ENCODE peak calls at places on chromosomes 2 and 18, in eight cellular contexts. K is GM12878, N is spleen, Q is A549, C is transverse colon, W is IMR-90, Z is heart left ventricle, A is esophagus squamous epithelium. F is an unnamed sample.

GRCh38 chr2:11056614-11057013 is 98.7 kb upstream of the SLC66A3 start:
- DNase-seq in Q (no peak), W (peak), K (no peak), C (no peak), N (no peak), Z (no peak), A (no peak), F (no peak)

GRCh38 chr2:172829229-172829628 is 93.6 kb downstream of the RAPGEF4 start:
- DNase-seq in Z (no peak), K (no peak), N (no peak), C (no peak), W (peak), A (no peak), Q (peak), F (no peak)

GRCh38 chr2:239298126-239298804 is 102.6 kb downstream of the HDAC4 start:
- DNase-seq in C (peak), Q (no peak), Z (peak), A (no peak), K (no peak), W (peak), N (peak), F (no peak)

GRCh38 chr2:51213826-51214225 is 181.9 kb upstream of the NRXN1 start:
- DNase-seq in Z (no peak), N (no peak), C (no peak), K (no peak), A (no peak), Q (no peak), W (peak), F (no peak)

GRCh38 chr2:34365937-34366336 is 766.8 kb upstream of the FAM98A start:
- DNase-seq in N (no peak), C (no peak), W (no peak), A (no peak), K (no peak), Z (no peak), Q (no peak), F (no peak)

GRCh38 chr18:55488473-55488872 is 99.5 kb downstream of the TCF4 start:
- DNase-seq in A (no peak), Z (no peak), N (no peak), C (no peak), K (no peak), W (peak), Q (no peak), F (no peak)

GRCh38 chr2:230872151-230872967 is 7.6 kb downstream of the ITM2C start:
- DNase-seq in W (no peak), Q (no peak), Z (no peak), N (peak), C (no peak), K (no peak), A (no peak), F (no peak)

GRCh38 chr2:39991298-39991697 is 212.2 kb upstream of the THUMPD2 start:
- DNase-seq in N (no peak), C (no peak), Z (no peak), W (peak), Q (no peak), K (no peak), A (no peak), F (no peak)

GRCh38 chr2:10333247-10333613 is 30.5 kb downstream of the HPCAL1 start:
- DNase-seq in A (no peak), N (no peak), K (no peak), C (no peak), Q (no peak), W (no peak), Z (no peak), F (no peak)

GRCh38 chr2:138373993-138374408 is 127.6 kb upstream of the SPOPL start:
- DNase-seq in C (no peak), N (no peak), Q (peak), A (no peak), W (peak), K (peak), Z (no peak), F (peak)

GRCh38 chr18:3245853-3246635 is 1.6 kb upstream of the MYL12A start:
- DNase-seq in C (peak), W (peak), N (peak), Z (peak), A (peak), Q (peak), K (no peak), F (peak)

GRCh38 chr18:3247243-3248061 is at the start of gene MYL12A:
- DNase-seq in K (peak), N (peak), A (peak), Q (peak), Z (peak), C (peak), W (peak), F (peak)

GRCh38 chr18:3248670-3249359 is 1.2 kb downstream of the MYL12A start:
- DNase-seq in N (no peak), W (peak), A (no peak), Q (peak), C (peak), Z (no peak), K (no peak), F (no peak)

GRCh38 chr18:3246636-3247242 is 862 bp upstream of the MYL12A start:
- DNase-seq in W (no peak), Z (peak), K (no peak), A (no peak), N (peak), C (peak), Q (no peak), F (no peak)

DNA sequence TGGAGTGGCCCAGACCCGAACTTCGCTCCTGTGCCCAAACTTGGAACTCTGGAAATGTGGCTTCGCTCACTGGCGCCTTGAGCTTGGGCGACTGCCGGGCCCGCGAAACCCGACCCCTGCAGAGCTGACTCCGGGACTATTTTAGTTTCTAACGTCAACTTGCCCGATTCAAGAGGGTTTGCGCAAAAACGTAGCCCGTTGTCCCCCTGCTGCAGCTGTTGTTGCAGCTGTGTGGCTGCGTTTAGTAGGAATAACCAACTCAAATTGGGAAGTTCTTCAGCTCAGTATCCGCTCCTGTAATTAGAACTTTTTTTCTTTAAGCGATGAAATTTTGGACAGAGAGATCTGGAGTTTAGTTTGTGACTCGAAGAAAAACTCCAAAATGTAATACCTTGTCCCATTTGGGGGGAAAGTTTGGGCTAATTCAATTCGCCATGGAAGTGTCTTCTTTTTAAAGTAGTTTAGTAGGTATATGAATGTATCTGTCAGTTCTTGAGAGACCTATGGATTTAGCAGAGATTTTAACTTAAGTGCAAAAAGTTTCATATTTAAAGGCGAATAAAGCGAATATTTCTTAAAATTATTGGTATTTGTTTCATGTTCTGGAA is 565 bp downstream of the MYL12A start:
- DNase-seq in Z (no peak), C (peak), A (no peak), N (no peak), K (no peak), Q (no peak), W (peak), F (no peak)
- TF ChIP-seq POLR2A in Z (no peak), C (no peak), A (no peak), N (no peak), K (no peak), Q (no peak), W (no peak), F (no peak)

GRCh38 chr2:65842104-65842503 is 409.7 kb upstream of the SPRED2 start:
- DNase-seq in W (no peak), A (no peak), Z (no peak), C (no peak), N (no peak), K (no peak), Q (no peak), F (no peak)

GRCh38 chr2:65846984-65847383 is 414.6 kb upstream of the SPRED2 start:
- DNase-seq in Q (no peak), Z (peak), K (no peak), W (no peak), C (no peak), A (no peak), N (no peak), F (no peak)

GRCh38 chr2:65850695-65851094 is 418.3 kb upstream of the SPRED2 start:
- DNase-seq in A (no peak), C (no peak), W (no peak), K (no peak), N (no peak), Q (no peak), Z (no peak), F (no peak)

DNA sequence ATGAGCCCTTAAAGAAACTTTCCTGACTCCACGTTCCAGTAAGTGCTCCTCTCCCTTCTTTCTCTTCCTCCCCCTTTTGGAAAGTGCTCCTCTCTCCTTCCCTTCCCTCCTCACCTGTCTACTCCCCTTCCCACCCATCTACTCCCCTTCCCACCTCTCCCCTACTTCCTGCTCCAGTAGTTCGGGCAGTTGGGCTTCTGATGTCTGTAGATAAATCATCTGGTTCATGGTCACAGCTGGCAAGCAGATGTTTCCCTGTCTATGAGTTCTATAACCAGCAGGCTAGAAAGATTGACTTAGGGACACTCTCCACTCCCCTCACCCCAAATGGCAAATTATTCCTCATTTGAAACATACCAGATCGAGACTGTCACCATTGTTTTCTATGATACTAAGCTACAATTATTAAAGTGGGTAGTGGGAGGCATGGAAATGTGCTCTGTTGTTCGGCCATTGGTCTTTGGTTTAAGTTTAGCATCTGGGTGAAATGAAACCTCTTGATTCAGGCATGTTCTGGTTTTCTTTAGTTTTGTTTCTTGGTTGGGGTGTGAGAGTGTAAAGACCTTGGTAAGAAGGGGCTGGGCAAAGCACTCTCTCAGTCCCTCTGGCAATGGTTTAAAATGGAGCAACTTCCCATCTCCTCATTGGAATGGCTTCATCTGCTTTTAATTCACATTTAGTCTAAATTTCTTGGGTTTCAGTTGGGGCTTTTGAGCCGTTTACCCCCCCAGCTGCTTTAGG is 413.2 kb upstream of the SPRED2 start:
- DNase-seq in Z (no peak), N (no peak), A (no peak), K (no peak), Q (no peak), C (no peak), W (no peak), F (no peak)
- TF ChIP-seq POLR2A in Z (no peak), N (no peak), A (no peak), K (no peak), Q (no peak), C (no peak), W (no peak), F (no peak)

DNA sequence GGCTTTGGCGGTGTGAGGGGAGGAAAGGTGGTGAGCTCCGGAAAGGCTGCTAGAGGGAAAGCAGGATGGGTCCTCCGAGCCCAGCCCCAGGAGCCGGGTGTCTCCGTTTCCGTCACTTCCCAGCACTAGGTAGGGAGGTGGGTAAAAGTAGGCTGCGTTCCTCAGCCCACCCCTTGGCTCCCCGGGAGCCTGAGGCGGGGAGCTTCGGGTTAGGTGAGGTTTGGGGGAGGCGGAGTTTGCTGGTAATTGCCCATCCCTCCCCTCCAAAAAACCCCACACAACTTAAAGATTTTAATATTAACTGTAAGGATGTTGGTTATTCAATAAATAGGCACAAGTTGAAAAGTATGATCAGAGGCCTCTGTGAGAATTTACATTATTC is 552 bp upstream of the ATF2 start:
- DNase-seq in N (no peak), A (no peak), W (no peak), C (no peak), K (no peak), Q (no peak), Z (no peak), F (no peak)
- TF ChIP-seq POLR2A in N (no peak), A (no peak), W (no peak), C (no peak), K (no peak), Q (peak), Z (no peak), F (no peak)

DNA sequence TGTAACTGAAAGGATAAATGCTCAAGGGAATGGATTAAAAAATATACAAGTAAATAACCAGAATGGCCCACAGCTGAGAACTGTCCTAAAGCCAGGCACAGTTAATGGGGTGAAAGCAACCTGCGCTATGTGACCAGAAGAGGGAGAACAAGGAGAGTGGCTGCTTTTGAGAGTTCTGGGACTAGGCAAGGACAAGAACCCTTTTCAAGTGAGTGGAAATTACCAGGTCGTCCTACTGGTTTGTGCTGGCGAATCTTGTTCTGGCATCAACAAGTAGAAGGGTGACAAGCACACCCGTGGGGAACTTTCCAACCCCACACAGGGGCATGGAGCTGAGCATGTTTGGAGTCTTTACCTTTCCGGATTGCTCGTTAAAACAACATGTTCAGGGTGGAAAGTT is 82.8 kb downstream of the TMEM17 start:
- DNase-seq in A (no peak), W (peak), K (no peak), N (no peak), C (no peak), Q (peak), Z (no peak), F (no peak)
- TF ChIP-seq POLR2A in A (no peak), W (no peak), K (no peak), N (no peak), C (no peak), Q (no peak), Z (no peak), F (no peak)

DNA sequence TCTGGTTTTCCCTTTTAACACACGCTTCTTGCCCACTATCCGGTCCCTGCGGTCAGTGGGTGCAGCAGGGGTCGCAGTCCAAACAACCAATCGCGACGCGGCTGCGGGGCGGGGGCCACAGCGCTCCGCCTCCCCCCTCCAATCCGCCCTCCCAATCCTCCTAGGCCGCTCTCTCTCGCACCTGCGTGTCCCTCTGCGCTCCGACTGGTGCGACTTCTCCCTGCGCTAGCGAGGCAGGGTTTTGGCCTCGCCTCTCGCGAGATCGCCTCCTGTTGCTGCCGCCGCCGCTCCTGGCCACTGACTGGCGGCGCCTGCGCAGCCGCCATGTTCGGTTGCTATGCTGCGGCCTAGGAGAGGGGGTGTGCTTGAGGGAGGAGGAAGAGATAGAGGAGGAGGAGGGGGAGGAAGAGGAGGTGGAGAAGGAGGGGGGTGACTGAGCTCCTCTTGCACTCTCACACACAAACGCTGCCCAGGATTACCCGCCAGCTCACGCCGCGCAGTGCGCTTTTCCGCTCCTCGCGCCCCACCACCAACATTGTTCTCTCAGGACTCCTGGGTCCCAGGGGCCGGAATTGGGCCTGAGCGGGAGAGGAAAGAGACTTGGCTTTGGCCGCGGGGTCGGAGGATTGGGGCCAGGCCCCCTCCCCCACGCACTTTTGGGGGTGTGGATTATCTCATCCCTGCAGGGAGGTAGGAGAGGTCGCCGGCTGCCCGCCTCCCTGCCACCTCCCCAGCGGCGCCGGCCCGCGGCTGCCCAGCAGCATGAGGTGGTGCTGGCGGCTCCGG is at the start of gene PTPN4:
- DNase-seq in Q (peak), Z (peak), A (peak), C (peak), K (peak), N (peak), W (peak), F (peak)
- TF ChIP-seq POLR2A in Q (peak), Z (no peak), A (peak), C (peak), K (peak), N (peak), W (peak), F (peak)

GRCh38 chr2:210476194-210477128 is at the start of gene LANCL1:
- DNase-seq in C (peak), W (peak), Z (peak), K (peak), N (peak), Q (peak), A (peak), F (peak)
- TF ChIP-seq POLR2A in C (peak), W (peak), Z (no peak), K (peak), N (peak), Q (peak), A (peak), F (peak)